ENCODE peak calls at places on chromosome 1, in four cellular contexts. V is A172, Y is tibial nerve, O is cardiac fibroblast. K is an unnamed sample.

GRCh38 chr1:49765034-49765433 is 258.7 kb downstream of the AGBL4 start:
- DNase-seq in O (no peak), V (no peak), Y (no peak), K (peak)

GRCh38 chr1:201774224-201774982 is 54.6 kb upstream of the IPO9 start:
- DNase-seq in V (peak), Y (no peak), O (peak), K (no peak)

GRCh38 chr1:193104906-193105820 is at the start of gene GLRX2:
- DNase-seq in V (peak), Y (peak), O (peak), K (peak)

GRCh38 chr1:15345711-15346355 is 63.9 kb upstream of the EFHD2 start:
- DNase-seq in Y (no peak), O (no peak), V (peak), K (no peak)

GRCh38 chr1:236095705-236096500 is 31.0 kb upstream of the NID1 start:
- DNase-seq in Y (no peak), O (no peak), V (no peak), K (no peak)

GRCh38 chr1:226405411-226405988 is 2.4 kb downstream of the PARP1 start:
- DNase-seq in O (no peak), Y (no peak), V (no peak), K (no peak)

GRCh38 chr1:234780531-234781162 is 170.7 kb upstream of the IRF2BP2 start:
- DNase-seq in V (no peak), Y (no peak), O (no peak), K (no peak)

GRCh38 chr1:30868833-30869435 is 39.6 kb downstream of the SDC3 start:
- DNase-seq in O (no peak), Y (no peak), V (no peak), K (no peak)

GRCh38 chr1:87149166-87150065 is 179.3 kb upstream of the LMO4 start:
- DNase-seq in V (no peak), Y (no peak), O (peak), K (no peak)

GRCh38 chr1:183572721-183573120 is 17.5 kb downstream of the NCF2 start:
- DNase-seq in V (no peak), Y (no peak), O (no peak), K (no peak)

GRCh38 chr1:94416901-94417701 is 1.1 kb upstream of the ABCD3 start:
- DNase-seq in O (peak), Y (peak), V (peak), K (peak)

K was measured in RKO.